ENCODE peak calls at places on chromosomes 12 and 14, in five cellular contexts. U, P, V, F and M are unnamed samples.
A peak's percentile ranks its signal among the peaks of the same experiment; 100 is the strongest.

GRCh38 chr14:52342849-52343606 is 28.9 kb downstream of the PTGER2 start:
- ATAC-seq in U (no peak), P (no peak), V (no peak), F (no peak), M (no peak)

GRCh38 chr12:47107926-47108325 is 28.2 kb upstream of the AMIGO2 start:
- ATAC-seq in U (no peak), P (no peak), V (no peak), F (no peak), M (no peak)

GRCh38 chr12:52847335-52848102 is 1.3 kb downstream of the KRT78 start:
- ATAC-seq in U (no peak), P (no peak), V (peak; percentile 58), F (peak; percentile 31), M (peak; percentile 53)

GRCh38 chr12:47586952-47587669 is 118.7 kb downstream of the RPAP3 start:
- ATAC-seq in U (no peak), P (no peak), V (no peak), F (no peak), M (no peak)

GRCh38 chr12:104297477-104298113 is 5.9 kb upstream of the EID3 start:
- ATAC-seq in U (no peak), P (no peak), V (no peak), F (no peak), M (no peak)

GRCh38 chr14:99168330-99168729 is 103.7 kb downstream of the BCL11B start:
- ATAC-seq in U (no peak), P (no peak), V (no peak), F (no peak), M (no peak)

GRCh38 chr12:49043856-49044258 is 16.7 kb downstream of the KMT2D start:
- ATAC-seq in U (peak; percentile 24), P (peak; percentile 45), V (peak; percentile 84), F (peak; percentile 4), M (peak; percentile 81)

GRCh38 chr12:62933220-62933870 is 1.6 kb downstream of the PPM1H start:
- ATAC-seq in U (peak; percentile 43), P (peak; percentile 49), V (no peak), F (peak; percentile 71), M (no peak)

GRCh38 chr14:104680806-104681688 is 8.4 kb upstream of the INF2 start:
- ATAC-seq in U (peak; percentile 9), P (no peak), V (no peak), F (peak; percentile 2), M (no peak)